ENCODE peak calls at places on chromosomes 5 and 9, in eight cellular contexts. One of them, this sample, is unnamed.

GRCh38 chr5:136249678-136250266 is 56.8 kb upstream of the SMIM32 start:
- DNase-seq in left colon: no peak
- DNase-seq in NCI-H2029: peak; percentile 57
- DNase-seq in NCI-H69: peak; percentile 73
- DNase-seq in naive B cell: no peak
- DNase-seq in heart right ventricle: peak; percentile 44
- DNase-seq in GM23248: peak; percentile 81
- DNase-seq in NCI-H1417: peak; percentile 82
- DNase-seq in this sample: peak; percentile 38

GRCh38 chr9:91180240-91180929 is 181.3 kb downstream of the AUH start:
- DNase-seq in GM23248: no peak
- DNase-seq in NCI-H2029: no peak
- DNase-seq in NCI-H1417: no peak
- DNase-seq in left colon: no peak
- DNase-seq in NCI-H69: no peak
- DNase-seq in heart right ventricle: no peak
- DNase-seq in naive B cell: no peak
- DNase-seq in this sample: no peak

GRCh38 chr9:77663754-77664153 is 15.6 kb upstream of the GNA14 start:
- DNase-seq in naive B cell: no peak
- DNase-seq in NCI-H1417: no peak
- DNase-seq in left colon: peak; percentile 42
- DNase-seq in NCI-H69: peak; percentile 66
- DNase-seq in GM23248: peak; percentile 35
- DNase-seq in NCI-H2029: peak; percentile 62
- DNase-seq in heart right ventricle: no peak
- DNase-seq in this sample: no peak

GRCh38 chr5:153965102-153965645 is 73.5 kb downstream of the FAM114A2 start:
- DNase-seq in left colon: no peak
- DNase-seq in NCI-H1417: peak; percentile 80
- DNase-seq in NCI-H2029: peak; percentile 46
- DNase-seq in GM23248: peak; percentile 69
- DNase-seq in heart right ventricle: peak; percentile 20
- DNase-seq in NCI-H69: peak; percentile 76
- DNase-seq in naive B cell: peak; percentile 7
- DNase-seq in this sample: peak; percentile 15

GRCh38 chr5:127830829-127831598 is 127.8 kb downstream of the CCDC192 start:
- DNase-seq in heart right ventricle: no peak
- DNase-seq in GM23248: no peak
- DNase-seq in NCI-H1417: no peak
- DNase-seq in NCI-H69: no peak
- DNase-seq in left colon: no peak
- DNase-seq in naive B cell: no peak
- DNase-seq in NCI-H2029: no peak
- DNase-seq in this sample: no peak

GRCh38 chr5:174271316-174271715 is 225.8 kb downstream of the NSG2 start:
- DNase-seq in left colon: no peak
- DNase-seq in naive B cell: no peak
- DNase-seq in heart right ventricle: no peak
- DNase-seq in NCI-H2029: peak; percentile 80
- DNase-seq in GM23248: no peak
- DNase-seq in NCI-H1417: no peak
- DNase-seq in NCI-H69: peak; percentile 84
- DNase-seq in this sample: no peak

GRCh38 chr5:13660072-13660471 is 284.4 kb downstream of the DNAH5 start:
- DNase-seq in heart right ventricle: no peak
- DNase-seq in GM23248: peak; percentile 15
- DNase-seq in NCI-H1417: no peak
- DNase-seq in NCI-H2029: no peak
- DNase-seq in NCI-H69: no peak
- DNase-seq in naive B cell: no peak
- DNase-seq in left colon: no peak
- DNase-seq in this sample: no peak

GRCh38 chr9:97895695-97896332 is 26.5 kb downstream of the TRMO start:
- DNase-seq in naive B cell: no peak
- DNase-seq in NCI-H2029: no peak
- DNase-seq in NCI-H1417: no peak
- DNase-seq in NCI-H69: peak; percentile 74
- DNase-seq in GM23248: peak; percentile 64
- DNase-seq in left colon: no peak
- DNase-seq in heart right ventricle: no peak
- DNase-seq in this sample: no peak

GRCh38 chr5:1820926-1821325 is 19.7 kb downstream of the NDUFS6 start:
- DNase-seq in NCI-H1417: no peak
- DNase-seq in naive B cell: no peak
- DNase-seq in GM23248: no peak
- DNase-seq in NCI-H2029: no peak
- DNase-seq in heart right ventricle: no peak
- DNase-seq in left colon: no peak
- DNase-seq in NCI-H69: no peak
- DNase-seq in this sample: no peak

GRCh38 chr5:33261305-33261704 is 179.5 kb upstream of the TARS1 start:
- DNase-seq in naive B cell: no peak
- DNase-seq in left colon: no peak
- DNase-seq in heart right ventricle: no peak
- DNase-seq in GM23248: peak; percentile 64
- DNase-seq in NCI-H1417: no peak
- DNase-seq in NCI-H2029: no peak
- DNase-seq in NCI-H69: no peak
- DNase-seq in this sample: no peak

GRCh38 chr9:14686168-14686567 is 7.1 kb downstream of the ZDHHC21 start:
- DNase-seq in GM23248: no peak
- DNase-seq in left colon: no peak
- DNase-seq in naive B cell: no peak
- DNase-seq in NCI-H69: no peak
- DNase-seq in NCI-H1417: no peak
- DNase-seq in heart right ventricle: no peak
- DNase-seq in NCI-H2029: no peak
- DNase-seq in this sample: no peak

GRCh38 chr9:113485761-113486115 is 22.2 kb downstream of the RGS3 start:
- DNase-seq in NCI-H2029: no peak
- DNase-seq in naive B cell: no peak
- DNase-seq in GM23248: no peak
- DNase-seq in NCI-H69: no peak
- DNase-seq in NCI-H1417: no peak
- DNase-seq in left colon: no peak
- DNase-seq in heart right ventricle: no peak
- DNase-seq in this sample: no peak

GRCh38 chr9:135584934-135585333 is 23.4 kb downstream of the PAEP start:
- DNase-seq in heart right ventricle: no peak
- DNase-seq in NCI-H2029: no peak
- DNase-seq in GM23248: no peak
- DNase-seq in NCI-H1417: no peak
- DNase-seq in left colon: no peak
- DNase-seq in NCI-H69: no peak
- DNase-seq in naive B cell: no peak
- DNase-seq in this sample: no peak

GRCh38 chr5:53331463-53331862 is 149.0 kb upstream of the FST start:
- DNase-seq in NCI-H1417: no peak
- DNase-seq in GM23248: peak; percentile 84
- DNase-seq in heart right ventricle: no peak
- DNase-seq in NCI-H69: no peak
- DNase-seq in naive B cell: no peak
- DNase-seq in NCI-H2029: no peak
- DNase-seq in left colon: no peak
- DNase-seq in this sample: no peak

GRCh38 chr5:1772634-1773033 is 27.0 kb downstream of the MRPL36 start:
- DNase-seq in heart right ventricle: no peak
- DNase-seq in GM23248: peak; percentile 69
- DNase-seq in left colon: no peak
- DNase-seq in NCI-H69: peak; percentile 34
- DNase-seq in naive B cell: no peak
- DNase-seq in NCI-H1417: no peak
- DNase-seq in NCI-H2029: no peak
- DNase-seq in this sample: no peak

GRCh38 chr5:137933491-137933911 is 44.2 kb downstream of the PKD2L2 start:
- DNase-seq in NCI-H69: peak; percentile 67
- DNase-seq in NCI-H2029: no peak
- DNase-seq in left colon: no peak
- DNase-seq in GM23248: peak; percentile 10
- DNase-seq in naive B cell: no peak
- DNase-seq in heart right ventricle: no peak
- DNase-seq in NCI-H1417: no peak
- DNase-seq in this sample: no peak

GRCh38 chr5:71971862-71972261 is 135.4 kb upstream of the MAP1B start:
- DNase-seq in left colon: no peak
- DNase-seq in heart right ventricle: no peak
- DNase-seq in GM23248: no peak
- DNase-seq in NCI-H2029: no peak
- DNase-seq in naive B cell: no peak
- DNase-seq in NCI-H69: no peak
- DNase-seq in NCI-H1417: no peak
- DNase-seq in this sample: no peak

GRCh38 chr5:179264053-179264540 is 81.2 kb downstream of the ADAMTS2 start:
- DNase-seq in NCI-H1417: no peak
- DNase-seq in naive B cell: no peak
- DNase-seq in NCI-H2029: no peak
- DNase-seq in heart right ventricle: no peak
- DNase-seq in NCI-H69: no peak
- DNase-seq in left colon: peak; percentile 18
- DNase-seq in GM23248: no peak
- DNase-seq in this sample: no peak

GRCh38 chr5:150064681-150065220 is 21.6 kb downstream of the CSF1R start:
- DNase-seq in left colon: no peak
- DNase-seq in GM23248: no peak
- DNase-seq in heart right ventricle: no peak
- DNase-seq in NCI-H69: peak; percentile 80
- DNase-seq in NCI-H1417: no peak
- DNase-seq in naive B cell: no peak
- DNase-seq in NCI-H2029: no peak
- DNase-seq in this sample: no peak

GRCh38 chr5:90530736-90531487 is 1.5 kb upstream of the LYSMD3 start:
- DNase-seq in left colon: no peak
- DNase-seq in naive B cell: no peak
- DNase-seq in NCI-H1417: no peak
- DNase-seq in GM23248: no peak
- DNase-seq in NCI-H69: peak; percentile 72
- DNase-seq in NCI-H2029: no peak
- DNase-seq in heart right ventricle: no peak
- DNase-seq in this sample: no peak

GRCh38 chr5:145824040-145824439 is 11.1 kb downstream of the PRELID2 start:
- DNase-seq in NCI-H2029: no peak
- DNase-seq in naive B cell: no peak
- DNase-seq in NCI-H69: peak; percentile 12
- DNase-seq in left colon: no peak
- DNase-seq in GM23248: no peak
- DNase-seq in NCI-H1417: no peak
- DNase-seq in heart right ventricle: no peak
- DNase-seq in this sample: no peak

GRCh38 chr5:132458651-132459030 is 31.9 kb downstream of the IRF1 start:
- DNase-seq in heart right ventricle: no peak
- DNase-seq in NCI-H69: no peak
- DNase-seq in NCI-H1417: no peak
- DNase-seq in left colon: no peak
- DNase-seq in GM23248: peak; percentile 68
- DNase-seq in naive B cell: no peak
- DNase-seq in NCI-H2029: no peak
- DNase-seq in this sample: no peak

GRCh38 chr5:51604324-51604723 is 221.1 kb downstream of the ISL1 start:
- DNase-seq in NCI-H69: no peak
- DNase-seq in NCI-H2029: no peak
- DNase-seq in heart right ventricle: no peak
- DNase-seq in left colon: no peak
- DNase-seq in naive B cell: no peak
- DNase-seq in NCI-H1417: no peak
- DNase-seq in GM23248: no peak
- DNase-seq in this sample: no peak

GRCh38 chr5:160961030-160961429 is 109.0 kb upstream of the ATP10B start:
- DNase-seq in NCI-H69: peak; percentile 39
- DNase-seq in NCI-H2029: no peak
- DNase-seq in GM23248: no peak
- DNase-seq in naive B cell: no peak
- DNase-seq in heart right ventricle: no peak
- DNase-seq in left colon: no peak
- DNase-seq in NCI-H1417: no peak
- DNase-seq in this sample: no peak

GRCh38 chr9:91162784-91163440 is 198.8 kb downstream of the AUH start:
- DNase-seq in GM23248: no peak
- DNase-seq in NCI-H2029: no peak
- DNase-seq in naive B cell: no peak
- DNase-seq in heart right ventricle: no peak
- DNase-seq in left colon: peak; percentile 81
- DNase-seq in NCI-H69: no peak
- DNase-seq in NCI-H1417: no peak
- DNase-seq in this sample: peak; percentile 36

GRCh38 chr5:169812786-169813185 is 167.5 kb downstream of the INSYN2B start:
- DNase-seq in naive B cell: no peak
- DNase-seq in NCI-H69: peak; percentile 94
- DNase-seq in heart right ventricle: no peak
- DNase-seq in left colon: no peak
- DNase-seq in NCI-H1417: no peak
- DNase-seq in NCI-H2029: no peak
- DNase-seq in GM23248: no peak
- DNase-seq in this sample: no peak

GRCh38 chr9:133572821-133573361 is 36.3 kb downstream of the FAM163B start:
- DNase-seq in GM23248: peak; percentile 36
- DNase-seq in heart right ventricle: peak; percentile 82
- DNase-seq in NCI-H1417: no peak
- DNase-seq in left colon: peak; percentile 62
- DNase-seq in naive B cell: no peak
- DNase-seq in NCI-H69: peak; percentile 72
- DNase-seq in NCI-H2029: peak; percentile 47
- DNase-seq in this sample: peak; percentile 87

GRCh38 chr5:102975457-102976182 is 144.3 kb downstream of the GIN1 start:
- DNase-seq in heart right ventricle: no peak
- DNase-seq in NCI-H1417: no peak
- DNase-seq in naive B cell: no peak
- DNase-seq in NCI-H2029: no peak
- DNase-seq in NCI-H69: no peak
- DNase-seq in left colon: no peak
- DNase-seq in GM23248: peak; percentile 81
- DNase-seq in this sample: no peak

GRCh38 chr9:4875559-4875958 is 82.8 kb downstream of the RCL1 start:
- DNase-seq in left colon: no peak
- DNase-seq in heart right ventricle: no peak
- DNase-seq in NCI-H2029: no peak
- DNase-seq in NCI-H69: no peak
- DNase-seq in GM23248: no peak
- DNase-seq in naive B cell: no peak
- DNase-seq in NCI-H1417: no peak
- DNase-seq in this sample: no peak

GRCh38 chr5:128782446-128782845 is 182.8 kb upstream of the SLC27A6 start:
- DNase-seq in left colon: peak; percentile 34
- DNase-seq in NCI-H69: peak; percentile 3
- DNase-seq in naive B cell: no peak
- DNase-seq in NCI-H1417: no peak
- DNase-seq in GM23248: peak; percentile 84
- DNase-seq in NCI-H2029: no peak
- DNase-seq in heart right ventricle: peak; percentile 26
- DNase-seq in this sample: peak; percentile 8

GRCh38 chr9:99049641-99050040 is 55.3 kb upstream of the TGFBR1 start:
- DNase-seq in NCI-H2029: no peak
- DNase-seq in NCI-H1417: no peak
- DNase-seq in GM23248: no peak
- DNase-seq in left colon: no peak
- DNase-seq in naive B cell: no peak
- DNase-seq in heart right ventricle: no peak
- DNase-seq in NCI-H69: no peak
- DNase-seq in this sample: no peak

GRCh38 chr5:68345166-68345565 is 129.6 kb downstream of the PIK3R1 start:
- DNase-seq in naive B cell: no peak
- DNase-seq in NCI-H1417: no peak
- DNase-seq in left colon: no peak
- DNase-seq in NCI-H2029: no peak
- DNase-seq in GM23248: peak; percentile 18
- DNase-seq in NCI-H69: no peak
- DNase-seq in heart right ventricle: no peak
- DNase-seq in this sample: no peak

GRCh38 chr5:171484460-171484899 is 65.0 kb downstream of the FGF18 start:
- DNase-seq in heart right ventricle: no peak
- DNase-seq in NCI-H69: peak; percentile 33
- DNase-seq in naive B cell: peak; percentile 9
- DNase-seq in NCI-H1417: no peak
- DNase-seq in NCI-H2029: no peak
- DNase-seq in GM23248: peak; percentile 44
- DNase-seq in left colon: no peak
- DNase-seq in this sample: no peak

GRCh38 chr5:112863549-112863948 is 2.5 kb downstream of the SRP19 start:
- DNase-seq in heart right ventricle: peak; percentile 23
- DNase-seq in left colon: no peak
- DNase-seq in NCI-H69: no peak
- DNase-seq in GM23248: no peak
- DNase-seq in naive B cell: no peak
- DNase-seq in NCI-H1417: no peak
- DNase-seq in NCI-H2029: no peak
- DNase-seq in this sample: no peak